ENCODE peak calls at places on chromosomes 2 and 18, in four cellular contexts. M, O, F and J are unnamed samples.

GRCh38 chr18:50879302-50880107 is 587 bp downstream of the ME2 start:
- DNase-seq in O (peak), M (peak), F (peak), J (no peak)

GRCh38 chr2:61493523-61493942 is 22.6 kb upstream of the USP34 start:
- DNase-seq in M (no peak), O (no peak), F (no peak), J (no peak)

GRCh38 chr2:25311866-25312575 is 29.7 kb downstream of the DNMT3A start:
- DNase-seq in F (peak), M (peak), O (no peak), J (no peak)

GRCh38 chr2:66866331-66867037 is 431.6 kb downstream of the MEIS1 start:
- DNase-seq in M (no peak), F (no peak), O (no peak), J (no peak)

GRCh38 chr2:204108874-204109295 is 172.3 kb downstream of the ICOS start:
- DNase-seq in M (no peak), F (no peak), O (no peak), J (no peak)

GRCh38 chr2:164826293-164827243 is 15.1 kb downstream of the COBLL1 start:
- DNase-seq in F (no peak), O (peak), M (no peak), J (no peak)

GRCh38 chr2:217799553-217800432 is 203.0 kb downstream of the TNS1 start:
- DNase-seq in F (no peak), O (no peak), M (peak), J (no peak)

GRCh38 chr18:3451989-3452749 is 2.2 kb downstream of the TGIF1 start:
- DNase-seq in F (peak), M (peak), O (no peak), J (no peak)

GRCh38 chr18:46322411-46322891 is 218.3 kb downstream of the HAUS1 start:
- DNase-seq in O (no peak), M (no peak), F (no peak), J (no peak)

GRCh38 chr2:157327621-157328102 is 2.0 kb upstream of the ERMN start:
- DNase-seq in F (peak), M (peak), O (peak), J (peak)

GRCh38 chr18:59959079-59959478 is 59.3 kb downstream of the PMAIP1 start:
- DNase-seq in O (no peak), M (no peak), F (no peak), J (no peak)

GRCh38 chr2:96839288-96839874 is 4.4 kb downstream of the ANKRD23 start:
- DNase-seq in M (no peak), F (no peak), O (no peak), J (no peak)

GRCh38 chr2:233189032-233189431 is 62.4 kb upstream of the ATG16L1 start:
- DNase-seq in M (no peak), O (no peak), F (no peak), J (no peak)

GRCh38 chr2:241666627-241667400 is 19.8 kb downstream of the DTYMK start:
- DNase-seq in O (no peak), M (no peak), F (no peak), J (no peak)

GRCh38 chr2:154710078-154710477 is 11.6 kb downstream of the KCNJ3 start:
- DNase-seq in F (no peak), O (no peak), M (no peak), J (no peak)

GRCh38 chr18:8522756-8523155 is 86.5 kb upstream of the RAB12 start:
- DNase-seq in O (no peak), M (no peak), F (no peak), J (no peak)

GRCh38 chr18:8529609-8530008 is 79.6 kb upstream of the RAB12 start:
- DNase-seq in M (no peak), F (no peak), O (no peak), J (peak)

GRCh38 chr18:8526316-8526715 is 82.9 kb upstream of the RAB12 start:
- DNase-seq in F (no peak), M (no peak), O (no peak), J (no peak)

GRCh38 chr18:8520266-8520665 is 89.0 kb upstream of the RAB12 start:
- DNase-seq in F (no peak), O (no peak), M (no peak), J (no peak)

GRCh38 chr18:8525692-8526091 is 83.5 kb upstream of the RAB12 start:
- DNase-seq in O (peak), F (no peak), M (peak), J (no peak)
- TF ChIP-seq CREM in O (no peak), F (no peak), M (no peak), J (no peak)

DNA sequence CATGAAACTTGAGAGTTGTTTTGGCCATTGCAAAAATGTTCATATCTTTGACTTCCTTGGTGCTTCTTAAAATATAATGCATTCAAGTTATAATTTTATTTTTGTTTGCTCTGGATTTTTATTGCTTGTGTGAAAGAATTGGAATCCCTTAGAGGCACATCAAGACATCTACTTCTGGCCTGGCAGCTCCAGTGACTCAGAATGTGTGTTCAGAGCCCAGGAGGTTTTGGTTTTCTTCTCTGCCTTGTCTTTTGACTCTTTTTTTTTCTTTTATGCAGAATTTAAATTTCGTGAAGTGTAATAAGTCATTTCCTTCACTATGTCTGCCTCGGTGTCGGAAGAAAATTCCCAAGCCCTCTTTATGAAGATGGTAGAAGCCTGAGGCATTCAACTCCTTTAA is 180.2 kb downstream of the LTBP1 start:
- DNase-seq in M (no peak), O (no peak), F (no peak), J (no peak)
- TF ChIP-seq CREM in M (no peak), O (no peak), F (no peak), J (no peak)

GRCh38 chr2:130358420-130359350 is 2.8 kb downstream of the PTPN18 start:
- DNase-seq in F (no peak), M (no peak), O (no peak), J (no peak)
- TF ChIP-seq CREM in F (no peak), M (no peak), O (no peak), J (no peak)

GRCh38 chr2:33214857-33215256 is 261.6 kb upstream of the RASGRP3 start:
- DNase-seq in O (no peak), F (no peak), M (no peak), J (no peak)
- TF ChIP-seq CREM in O (no peak), F (no peak), M (no peak), J (no peak)

DNA sequence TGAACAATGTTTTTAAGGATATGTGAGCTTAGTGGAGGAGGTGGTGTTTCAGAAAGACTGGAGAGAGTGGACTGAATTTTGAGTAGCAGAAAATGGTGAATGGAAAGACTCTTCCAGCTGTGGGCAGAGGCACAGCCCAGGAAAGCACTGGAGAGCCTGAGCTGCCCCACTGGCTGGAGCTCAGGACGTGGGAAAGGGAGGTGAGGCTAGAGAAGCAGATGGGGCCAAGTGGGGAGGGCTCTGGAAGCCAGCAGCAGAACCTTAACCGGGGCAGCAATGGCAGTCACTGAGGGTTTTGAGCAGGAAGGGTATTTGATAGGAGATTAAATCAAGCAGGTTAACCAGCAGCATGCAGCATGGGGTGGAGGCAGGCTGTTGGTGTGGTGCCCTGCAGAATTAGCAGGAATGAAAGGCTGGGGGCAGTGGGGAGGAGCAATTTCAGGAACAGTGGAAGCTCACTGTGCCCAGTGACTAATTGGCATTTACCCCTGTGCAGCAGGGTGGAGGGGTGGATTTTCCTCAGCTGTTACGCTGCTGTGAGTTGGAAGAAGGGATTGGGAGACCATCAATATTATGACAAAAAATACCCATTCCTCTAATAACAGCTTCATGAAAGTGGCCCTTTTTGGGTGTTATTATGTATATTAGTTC is 136.2 kb downstream of the CERS6 start:
- DNase-seq in F (no peak), M (no peak), O (no peak), J (no peak)
- TF ChIP-seq CREM in F (no peak), M (no peak), O (no peak), J (no peak)

GRCh38 chr18:79384151-79384807 is 11.5 kb upstream of the NFATC1 start:
- DNase-seq in F (no peak), M (no peak), O (no peak), J (no peak)
- TF ChIP-seq CREM in F (no peak), M (no peak), O (no peak), J (no peak)

GRCh38 chr2:10233131-10234012 is 69.3 kb upstream of the HPCAL1 start:
- DNase-seq in F (no peak), O (no peak), M (no peak), J (no peak)

GRCh38 chr2:10231551-10232085 is 71.1 kb upstream of the HPCAL1 start:
- DNase-seq in M (peak), F (no peak), O (no peak), J (no peak)

GRCh38 chr2:10234013-10234306 is 68.7 kb upstream of the HPCAL1 start:
- DNase-seq in F (no peak), O (no peak), M (peak), J (no peak)

GRCh38 chr2:10230499-10230898 is 72.2 kb upstream of the HPCAL1 start:
- DNase-seq in F (no peak), M (no peak), O (no peak), J (no peak)

DNA sequence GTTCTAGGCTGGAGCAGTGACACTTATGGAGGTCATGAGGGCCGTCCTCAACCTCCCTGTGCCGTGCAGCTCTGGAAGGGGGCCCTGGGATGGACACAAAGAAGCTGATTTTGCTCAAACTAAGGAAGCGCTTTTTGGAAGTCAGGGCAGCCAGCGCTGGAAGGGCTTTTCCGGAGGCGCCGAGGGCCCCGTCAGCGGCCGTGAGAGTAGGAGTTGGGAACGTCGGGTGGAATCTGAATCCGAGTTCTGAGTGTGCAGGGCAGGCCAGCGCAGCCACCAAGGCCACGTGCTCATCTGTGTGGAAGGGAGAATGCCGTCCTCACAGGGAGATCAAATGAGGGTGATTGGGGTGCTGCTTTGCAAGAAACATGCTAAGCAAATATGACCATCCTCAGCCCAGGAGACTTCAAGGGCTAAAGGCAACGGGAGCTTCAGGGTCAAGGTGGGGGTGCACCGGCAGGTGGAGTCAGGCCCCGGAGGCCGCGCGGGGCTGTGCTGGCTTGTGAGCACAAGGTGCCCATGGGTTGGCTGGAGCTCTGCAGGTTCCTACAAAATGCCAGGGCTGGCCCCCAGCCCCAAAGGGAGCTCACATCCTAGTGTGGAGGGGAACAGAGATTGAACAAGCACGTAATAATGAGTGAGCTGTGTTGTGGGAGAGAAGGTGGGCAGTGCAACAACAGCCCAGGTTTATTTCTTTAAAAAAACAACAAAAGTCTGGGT is 70.4 kb upstream of the HPCAL1 start:
- DNase-seq in F (no peak), O (no peak), M (peak), J (no peak)
- TF ChIP-seq CREM in F (no peak), O (no peak), M (no peak), J (no peak)

GRCh38 chr18:10259934-10260333 is 194.5 kb upstream of the APCDD1 start:
- DNase-seq in O (no peak), M (no peak), F (no peak), J (no peak)
- TF ChIP-seq CREM in O (no peak), M (no peak), F (no peak), J (no peak)